ENCODE peak calls at places on chromosome 16, in six cellular contexts. S is A549; G is fibroblast of lung; K is left cardiac atrium; Y is CD4-positive, alpha-beta T cell; U is osteocyte. W is an unnamed sample.

GRCh38 chr16:81004646-81005353 is 1.9 kb downstream of the CMC2 start:
- DNase-seq in K (no peak), G (peak; percentile 77), Y (no peak), U (no peak), S (peak; percentile 32), W (no peak)

GRCh38 chr16:86398622-86399021 is 111.7 kb upstream of the FOXF1 start:
- DNase-seq in K (no peak), S (no peak), U (no peak), G (peak; percentile 61), Y (no peak), W (no peak)

GRCh38 chr16:11370084-11370931 is 25.0 kb downstream of the RMI2 start:
- DNase-seq in Y (no peak), K (peak; percentile 18), G (no peak), S (no peak), U (no peak), W (no peak)

GRCh38 chr16:79612207-79612606 is 11.7 kb upstream of the MAF start:
- DNase-seq in S (peak; percentile 15), G (peak; percentile 57), K (no peak), Y (no peak), U (no peak), W (no peak)

GRCh38 chr16:72876221-72876620 is 171.7 kb downstream of the ZFHX3 start:
- DNase-seq in S (no peak), Y (no peak), K (peak; percentile 83), G (peak; percentile 83), U (no peak), W (peak; percentile 86)

GRCh38 chr16:89822188-89823086 is 5.8 kb upstream of the SPIRE2 start:
- DNase-seq in U (no peak), S (no peak), Y (no peak), K (no peak), G (no peak), W (no peak)

GRCh38 chr16:87550510-87550961 is 51.8 kb upstream of the JPH3 start:
- DNase-seq in Y (peak; percentile 44), G (no peak), K (peak; percentile 51), S (peak; percentile 36), U (no peak), W (no peak)

GRCh38 chr16:68072038-68072695 is 13.0 kb upstream of the NFATC3 start:
- DNase-seq in U (peak; percentile 81), S (no peak), Y (no peak), K (peak; percentile 50), G (peak; percentile 31), W (peak; percentile 81)

GRCh38 chr16:84986102-84986501 is 25.2 kb downstream of the ZDHHC7 start:
- DNase-seq in G (no peak), Y (no peak), K (no peak), S (no peak), U (no peak), W (no peak)

GRCh38 chr16:89316701-89317100 is 99.2 kb downstream of the ZNF778 start:
- DNase-seq in Y (no peak), U (no peak), S (no peak), K (no peak), G (no peak), W (no peak)

W was measured in sigmoid colon.